ENCODE peak calls at places on chromosomes 16 and 17, in five cellular contexts. I, S, Z, X and K are unnamed samples.

GRCh38 chr17:10177921-10178788 is 20.3 kb downstream of the GAS7 start:
- DNase-seq in I (no peak), S (no peak), Z (peak), X (no peak), K (no peak)

GRCh38 chr17:82935944-82936767 is 96.3 kb upstream of the ZNF750 start:
- DNase-seq in I (no peak), S (no peak), Z (no peak), X (no peak), K (no peak)

GRCh38 chr16:82263456-82264159 is 93.6 kb upstream of the MPHOSPH6 start:
- DNase-seq in I (no peak), S (peak), Z (peak), X (peak), K (no peak)

GRCh38 chr17:48830840-48831548 is at the start of gene CALCOCO2:
- DNase-seq in I (peak), S (peak), Z (peak), X (peak), K (peak)

GRCh38 chr16:71369494-71369893 is 11.0 kb downstream of the CALB2 start:
- DNase-seq in I (no peak), S (no peak), Z (peak), X (no peak), K (no peak)

GRCh38 chr17:30433514-30433913 is 43.7 kb upstream of the GOSR1 start:
- DNase-seq in I (no peak), S (no peak), Z (no peak), X (no peak), K (no peak)

GRCh38 chr17:48679385-48680096 is 42.8 kb downstream of the PRAC1 start:
- DNase-seq in I (no peak), S (no peak), Z (no peak), X (no peak), K (no peak)

GRCh38 chr16:66342294-66342900 is 24.1 kb upstream of the CDH5 start:
- DNase-seq in I (no peak), S (peak), Z (peak), X (no peak), K (no peak)

GRCh38 chr16:2490190-2491105 is 15.5 kb downstream of the TBC1D24 start:
- DNase-seq in I (no peak), S (no peak), Z (no peak), X (no peak), K (no peak)

GRCh38 chr16:68640972-68641371 is 4.1 kb upstream of the CDH3 start:
- DNase-seq in I (no peak), S (no peak), Z (peak), X (no peak), K (no peak)

GRCh38 chr17:35315283-35315682 is 58.1 kb downstream of the SLFN11 start:
- DNase-seq in I (no peak), S (no peak), Z (peak), X (peak), K (peak)

GRCh38 chr16:53091508-53092211 is 36.9 kb downstream of the CHD9 start:
- DNase-seq in I (no peak), S (peak), Z (peak), X (peak), K (no peak)

GRCh38 chr17:44541884-44542581 is 15.3 kb upstream of the FZD2 start:
- DNase-seq in I (no peak), S (no peak), Z (peak), X (no peak), K (no peak)

GRCh38 chr16:78551487-78552085 is 452.1 kb downstream of the WWOX start:
- DNase-seq in I (no peak), S (no peak), Z (peak), X (no peak), K (no peak)

GRCh38 chr16:50441758-50442157 is 73.0 kb upstream of the BRD7 start:
- DNase-seq in I (no peak), S (no peak), Z (no peak), X (no peak), K (no peak)

GRCh38 chr16:23905027-23905426 is 69.2 kb downstream of the PRKCB start:
- DNase-seq in I (no peak), S (no peak), Z (peak), X (peak), K (no peak)

GRCh38 chr16:84329849-84330684 is 35.4 kb downstream of the WFDC1 start:
- DNase-seq in I (no peak), S (no peak), Z (peak), X (no peak), K (no peak)

GRCh38 chr16:53872248-53873221 is 168.6 kb downstream of the FTO start:
- DNase-seq in I (no peak), S (no peak), Z (no peak), X (no peak), K (no peak)

GRCh38 chr17:70172449-70172848 is 3.1 kb downstream of the KCNJ2 start:
- DNase-seq in I (no peak), S (no peak), Z (no peak), X (no peak), K (no peak)

GRCh38 chr17:59366773-59367656 is 35.6 kb downstream of the YPEL2 start:
- DNase-seq in I (no peak), S (no peak), Z (peak), X (no peak), K (no peak)

GRCh38 chr17:30947796-30948195 is 23.0 kb upstream of the RNF135 start:
- DNase-seq in I (no peak), S (no peak), Z (no peak), X (no peak), K (no peak)

GRCh38 chr17:74089869-74090464 is 113.5 kb upstream of the RPL38 start:
- DNase-seq in I (no peak), S (peak), Z (peak), X (no peak), K (peak)

GRCh38 chr17:50785942-50786570 is 18.7 kb upstream of the ANKRD40CL start:
- DNase-seq in I (no peak), S (no peak), Z (no peak), X (no peak), K (no peak)

GRCh38 chr17:60135951-60136666 is 13.7 kb upstream of the CA4 start:
- DNase-seq in I (no peak), S (no peak), Z (peak), X (no peak), K (no peak)

GRCh38 chr16:73043828-73044493 is 4.0 kb downstream of the ZFHX3 start:
- DNase-seq in I (no peak), S (no peak), Z (no peak), X (no peak), K (no peak)
- H3K4me3 ChIP-seq in I (no peak), S (no peak), Z (no peak), X (no peak), K (peak)

GRCh38 chr17:76501827-76502307 is 644 bp upstream of the RHBDF2 start:
- DNase-seq in I (no peak), S (no peak), Z (no peak), X (no peak), K (no peak)

GRCh38 chr17:76502326-76503211 is 1.3 kb upstream of the RHBDF2 start:
- DNase-seq in I (no peak), S (no peak), Z (no peak), X (no peak), K (no peak)

GRCh38 chr17:76504117-76504516 is 2.9 kb upstream of the RHBDF2 start:
- DNase-seq in I (no peak), S (no peak), Z (no peak), X (no peak), K (no peak)

GRCh38 chr17:76511562-76512365 is 10.5 kb upstream of the RHBDF2 start:
- DNase-seq in I (no peak), S (peak), Z (no peak), X (no peak), K (no peak)

GRCh38 chr17:76506408-76507328 is 5.4 kb upstream of the RHBDF2 start:
- DNase-seq in I (no peak), S (peak), Z (peak), X (peak), K (peak)
- H3K27ac ChIP-seq in I (no peak), S (no peak), Z (no peak), X (no peak), K (no peak)

GRCh38 chr17:8152981-8153549 is 861 bp upstream of the PER1 start:
- DNase-seq in I (no peak), S (no peak), Z (peak), X (peak), K (no peak)

GRCh38 chr17:8153550-8153956 is 1.3 kb upstream of the PER1 start:
- DNase-seq in I (no peak), S (no peak), Z (peak), X (peak), K (peak)

GRCh38 chr17:8153957-8154607 is 1.9 kb upstream of the PER1 start:
- DNase-seq in I (peak), S (peak), Z (peak), X (peak), K (peak)

GRCh38 chr17:8155341-8156173 is 3.4 kb upstream of the PER1 start:
- DNase-seq in I (no peak), S (no peak), Z (no peak), X (no peak), K (no peak)

DNA sequence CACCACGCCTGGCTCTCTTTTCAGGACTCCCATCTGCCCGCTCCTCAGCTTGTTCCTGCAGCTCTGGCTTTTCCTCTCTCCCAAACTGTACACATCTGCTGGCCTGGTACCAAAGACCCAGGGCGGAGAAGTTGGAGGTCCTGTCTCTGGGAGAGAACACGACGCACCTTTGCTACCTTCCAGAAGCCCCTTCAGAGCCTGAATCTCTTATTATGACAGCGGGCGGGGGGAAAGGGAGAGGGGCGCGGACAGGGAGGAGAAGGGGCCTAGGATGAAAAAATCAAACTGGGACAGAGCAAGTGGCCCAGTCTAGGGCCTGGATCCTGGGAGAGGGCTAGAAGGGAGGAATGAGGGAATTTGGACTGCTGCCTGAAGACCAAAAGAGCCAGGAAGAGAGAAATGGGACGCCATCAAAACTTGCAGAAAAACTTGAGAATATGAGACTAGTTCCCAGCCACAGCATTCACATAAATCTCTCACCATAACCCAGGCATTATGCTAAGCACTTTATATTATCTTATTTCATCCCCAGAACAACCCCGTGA is 2.5 kb upstream of the PER1 start:
- DNase-seq in I (no peak), S (no peak), Z (no peak), X (no peak), K (no peak)
- H3K4me3 ChIP-seq in I (peak), S (peak), Z (peak), X (peak), K (peak)

DNA sequence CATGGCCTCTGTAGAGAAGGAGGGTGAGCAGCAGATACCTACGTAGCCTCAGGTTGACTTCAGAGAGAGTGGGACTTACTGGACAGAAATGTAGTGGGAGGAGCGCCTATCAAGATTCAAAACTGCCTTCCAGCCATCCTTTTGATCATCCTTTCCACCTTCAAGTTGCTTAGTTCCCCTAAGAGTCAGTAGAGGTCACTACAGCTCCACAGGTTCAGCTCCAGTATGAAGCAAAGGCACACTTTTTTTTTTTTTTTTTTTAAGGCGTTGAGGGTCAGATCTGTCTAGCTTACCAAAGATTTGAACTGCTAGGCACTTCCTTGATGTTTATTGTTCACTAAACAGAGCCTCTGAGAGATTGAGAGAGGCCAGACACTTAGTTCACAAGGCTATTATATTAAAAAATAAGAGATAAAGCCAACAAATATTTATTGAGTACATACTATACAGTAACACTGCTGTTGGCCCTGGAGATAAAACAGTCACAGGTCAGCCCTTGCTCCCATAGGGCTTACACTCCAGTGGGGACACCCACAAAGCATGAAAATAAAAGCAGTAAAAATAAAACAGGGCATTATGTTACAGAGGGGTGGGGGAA is 3.1 kb downstream of the RNF227 start:
- DNase-seq in I (no peak), S (peak), Z (peak), X (no peak), K (no peak)
- H3K27ac ChIP-seq in I (peak), S (peak), Z (no peak), X (peak), K (no peak)

GRCh38 chr17:75271955-75272847 is 1.2 kb upstream of the MIF4GD start:
- DNase-seq in I (no peak), S (no peak), Z (peak), X (peak), K (no peak)
- H3K4me3 ChIP-seq in I (peak), S (peak), Z (peak), X (peak), K (peak)